ENCODE peak calls at places on chromosomes 16 and 17, in six cellular contexts. One of them, this sample, is unnamed.

GRCh38 chr17:80308672-80309517 is 48.2 kb downstream of the RNF213 start:
- DNase-seq in heart left ventricle: no peak
- DNase-seq in endothelial cell of umbilical vein: no peak
- DNase-seq in Peyer's patch: no peak
- DNase-seq in tibial nerve: no peak
- DNase-seq in IMR-90: no peak
- DNase-seq in this sample: peak

GRCh38 chr17:8896641-8897635 is 29.5 kb upstream of the PIK3R6 start:
- DNase-seq in heart left ventricle: no peak
- DNase-seq in endothelial cell of umbilical vein: no peak
- DNase-seq in Peyer's patch: no peak
- DNase-seq in tibial nerve: no peak
- DNase-seq in IMR-90: no peak
- DNase-seq in this sample: no peak

GRCh38 chr17:13594310-13594709 is 7.4 kb downstream of the HS3ST3A1 start:
- DNase-seq in heart left ventricle: no peak
- DNase-seq in endothelial cell of umbilical vein: no peak
- DNase-seq in Peyer's patch: no peak
- DNase-seq in tibial nerve: no peak
- DNase-seq in IMR-90: no peak
- DNase-seq in this sample: no peak

GRCh38 chr17:4947010-4947410 is 1.3 kb downstream of the PFN1 start:
- DNase-seq in heart left ventricle: peak
- DNase-seq in endothelial cell of umbilical vein: no peak
- DNase-seq in Peyer's patch: peak
- DNase-seq in tibial nerve: no peak
- DNase-seq in IMR-90: no peak
- DNase-seq in this sample: no peak

GRCh38 chr17:27354051-27354490 is 60.2 kb downstream of the WSB1 start:
- DNase-seq in heart left ventricle: no peak
- DNase-seq in endothelial cell of umbilical vein: no peak
- DNase-seq in Peyer's patch: no peak
- DNase-seq in tibial nerve: no peak
- DNase-seq in IMR-90: no peak
- DNase-seq in this sample: no peak

GRCh38 chr16:53775821-53776431 is 72.0 kb downstream of the FTO start:
- DNase-seq in heart left ventricle: no peak
- DNase-seq in endothelial cell of umbilical vein: no peak
- DNase-seq in Peyer's patch: no peak
- DNase-seq in tibial nerve: no peak
- DNase-seq in IMR-90: peak
- DNase-seq in this sample: no peak

GRCh38 chr17:60629120-60629519 is 29.1 kb downstream of the PPM1D start:
- DNase-seq in heart left ventricle: no peak
- DNase-seq in endothelial cell of umbilical vein: no peak
- DNase-seq in Peyer's patch: no peak
- DNase-seq in tibial nerve: no peak
- DNase-seq in IMR-90: no peak
- DNase-seq in this sample: no peak

GRCh38 chr16:1428511-1428910 is 2.4 kb upstream of the PERCC1 start:
- DNase-seq in heart left ventricle: no peak
- DNase-seq in endothelial cell of umbilical vein: peak
- DNase-seq in Peyer's patch: peak
- DNase-seq in tibial nerve: no peak
- DNase-seq in IMR-90: no peak
- DNase-seq in this sample: no peak

GRCh38 chr17:60941028-60941427 is 263.4 kb downstream of the BCAS3 start:
- DNase-seq in heart left ventricle: peak
- DNase-seq in endothelial cell of umbilical vein: peak
- DNase-seq in Peyer's patch: no peak
- DNase-seq in tibial nerve: peak
- DNase-seq in IMR-90: peak
- DNase-seq in this sample: no peak

GRCh38 chr17:29131814-29132682 is 48.1 kb downstream of the MYO18A start:
- DNase-seq in heart left ventricle: no peak
- DNase-seq in endothelial cell of umbilical vein: no peak
- DNase-seq in Peyer's patch: no peak
- DNase-seq in tibial nerve: no peak
- DNase-seq in IMR-90: peak
- DNase-seq in this sample: no peak

GRCh38 chr17:35119370-35120185 is at the start of gene RAD51D:
- DNase-seq in heart left ventricle: peak
- DNase-seq in endothelial cell of umbilical vein: peak
- DNase-seq in Peyer's patch: peak
- DNase-seq in tibial nerve: peak
- DNase-seq in IMR-90: peak
- DNase-seq in this sample: peak

GRCh38 chr17:57419940-57420522 is 163.7 kb downstream of the MSI2 start:
- DNase-seq in heart left ventricle: no peak
- DNase-seq in endothelial cell of umbilical vein: no peak
- DNase-seq in Peyer's patch: no peak
- DNase-seq in tibial nerve: no peak
- DNase-seq in IMR-90: no peak
- DNase-seq in this sample: no peak

GRCh38 chr17:58306131-58306951 is 22.3 kb downstream of the TSPOAP1 start:
- DNase-seq in heart left ventricle: no peak
- DNase-seq in endothelial cell of umbilical vein: no peak
- DNase-seq in Peyer's patch: peak
- DNase-seq in tibial nerve: no peak
- DNase-seq in IMR-90: no peak
- DNase-seq in this sample: no peak

GRCh38 chr16:4330277-4330882 is 14.5 kb downstream of the GLIS2 start:
- DNase-seq in heart left ventricle: peak
- DNase-seq in endothelial cell of umbilical vein: peak
- DNase-seq in Peyer's patch: peak
- DNase-seq in tibial nerve: peak
- DNase-seq in IMR-90: peak
- DNase-seq in this sample: peak

GRCh38 chr16:82701302-82702022 is 74.7 kb downstream of the CDH13 start:
- DNase-seq in heart left ventricle: no peak
- DNase-seq in endothelial cell of umbilical vein: no peak
- DNase-seq in Peyer's patch: no peak
- DNase-seq in tibial nerve: no peak
- DNase-seq in IMR-90: no peak
- DNase-seq in this sample: no peak

GRCh38 chr16:84754353-84754856 is 54.6 kb downstream of the USP10 start:
- DNase-seq in heart left ventricle: no peak
- DNase-seq in endothelial cell of umbilical vein: peak
- DNase-seq in Peyer's patch: peak
- DNase-seq in tibial nerve: peak
- DNase-seq in IMR-90: peak
- DNase-seq in this sample: peak

GRCh38 chr17:42248351-42249179 is 27.6 kb downstream of the STAT5B start:
- DNase-seq in heart left ventricle: peak
- DNase-seq in endothelial cell of umbilical vein: peak
- DNase-seq in Peyer's patch: peak
- DNase-seq in tibial nerve: peak
- DNase-seq in IMR-90: peak
- DNase-seq in this sample: peak

GRCh38 chr17:309361-309888 is 43.2 kb downstream of the RPH3AL start:
- DNase-seq in heart left ventricle: peak
- DNase-seq in endothelial cell of umbilical vein: peak
- DNase-seq in Peyer's patch: no peak
- DNase-seq in tibial nerve: no peak
- DNase-seq in IMR-90: no peak
- DNase-seq in this sample: peak

GRCh38 chr17:306116-306515 is 46.5 kb downstream of the RPH3AL start:
- DNase-seq in heart left ventricle: peak
- DNase-seq in endothelial cell of umbilical vein: no peak
- DNase-seq in Peyer's patch: no peak
- DNase-seq in tibial nerve: no peak
- DNase-seq in IMR-90: no peak
- DNase-seq in this sample: no peak

GRCh38 chr17:307295-307691 is 45.3 kb downstream of the RPH3AL start:
- DNase-seq in heart left ventricle: peak
- DNase-seq in endothelial cell of umbilical vein: no peak
- DNase-seq in Peyer's patch: no peak
- DNase-seq in tibial nerve: no peak
- DNase-seq in IMR-90: no peak
- DNase-seq in this sample: no peak

GRCh38 chr17:306536-307294 is 45.9 kb downstream of the RPH3AL start:
- DNase-seq in heart left ventricle: peak
- DNase-seq in endothelial cell of umbilical vein: no peak
- DNase-seq in Peyer's patch: no peak
- DNase-seq in tibial nerve: no peak
- DNase-seq in IMR-90: no peak
- DNase-seq in this sample: no peak

GRCh38 chr17:307741-308507 is 44.7 kb downstream of the RPH3AL start:
- DNase-seq in heart left ventricle: peak
- DNase-seq in endothelial cell of umbilical vein: no peak
- DNase-seq in Peyer's patch: no peak
- DNase-seq in tibial nerve: no peak
- DNase-seq in IMR-90: no peak
- DNase-seq in this sample: no peak
- H3K4me3 ChIP-seq in heart left ventricle: no peak
- H3K4me3 ChIP-seq in endothelial cell of umbilical vein: no peak
- H3K4me3 ChIP-seq in Peyer's patch: no peak
- H3K4me3 ChIP-seq in tibial nerve: no peak
- H3K4me3 ChIP-seq in IMR-90: no peak
- H3K4me3 ChIP-seq in this sample: no peak

DNA sequence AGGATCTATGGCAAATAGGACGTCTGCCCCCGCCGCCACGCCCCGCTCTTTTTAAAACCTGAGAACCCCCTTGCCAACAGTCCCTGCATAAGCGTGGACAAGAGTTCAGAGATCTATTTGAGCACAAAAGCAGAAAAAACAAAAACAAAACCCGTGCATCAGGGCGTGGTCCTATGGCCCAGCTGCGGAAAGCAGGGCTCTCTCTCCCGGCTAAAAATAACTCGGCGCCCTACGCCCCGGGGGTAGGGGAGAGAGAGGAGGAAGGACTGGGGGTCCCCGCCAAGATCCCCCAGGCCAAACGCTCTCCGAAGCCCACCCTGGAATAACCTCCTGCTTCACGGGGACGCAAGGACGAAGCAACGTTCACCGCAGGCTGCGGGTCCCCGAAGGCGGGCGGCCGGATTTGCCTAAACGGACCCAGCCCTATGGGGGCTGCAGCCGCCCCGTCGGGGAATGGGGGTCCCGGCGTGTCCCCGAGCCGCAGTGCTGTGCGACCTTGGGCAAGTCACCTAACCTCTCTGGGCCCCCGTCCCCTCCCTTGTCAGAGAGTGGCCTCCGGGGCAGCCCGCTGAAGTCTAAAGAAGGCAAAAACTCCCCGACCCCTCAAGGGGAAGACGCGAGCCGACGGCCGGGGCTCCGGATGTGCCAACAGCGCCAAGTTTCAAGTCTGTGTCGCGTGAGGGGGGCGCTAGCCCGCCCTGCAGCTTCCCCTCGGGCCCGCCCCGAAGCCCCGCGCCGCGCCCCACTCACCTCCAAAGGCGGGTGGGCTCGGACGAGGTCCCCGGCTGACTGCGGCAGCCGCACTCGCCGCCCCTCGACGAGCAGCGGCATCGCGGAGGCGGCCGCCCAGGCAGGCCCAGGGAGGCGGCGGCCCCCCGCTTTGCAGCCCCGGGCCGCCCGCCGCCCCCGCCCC is 477 bp downstream of the NTAN1 start:
- DNase-seq in heart left ventricle: peak
- DNase-seq in endothelial cell of umbilical vein: peak
- DNase-seq in Peyer's patch: peak
- DNase-seq in tibial nerve: no peak
- DNase-seq in IMR-90: peak
- DNase-seq in this sample: peak
- TF ChIP-seq CTCF in heart left ventricle: no peak
- TF ChIP-seq CTCF in endothelial cell of umbilical vein: no peak
- TF ChIP-seq CTCF in Peyer's patch: no peak
- TF ChIP-seq CTCF in tibial nerve: peak
- TF ChIP-seq CTCF in IMR-90: peak
- TF ChIP-seq CTCF in this sample: peak

DNA sequence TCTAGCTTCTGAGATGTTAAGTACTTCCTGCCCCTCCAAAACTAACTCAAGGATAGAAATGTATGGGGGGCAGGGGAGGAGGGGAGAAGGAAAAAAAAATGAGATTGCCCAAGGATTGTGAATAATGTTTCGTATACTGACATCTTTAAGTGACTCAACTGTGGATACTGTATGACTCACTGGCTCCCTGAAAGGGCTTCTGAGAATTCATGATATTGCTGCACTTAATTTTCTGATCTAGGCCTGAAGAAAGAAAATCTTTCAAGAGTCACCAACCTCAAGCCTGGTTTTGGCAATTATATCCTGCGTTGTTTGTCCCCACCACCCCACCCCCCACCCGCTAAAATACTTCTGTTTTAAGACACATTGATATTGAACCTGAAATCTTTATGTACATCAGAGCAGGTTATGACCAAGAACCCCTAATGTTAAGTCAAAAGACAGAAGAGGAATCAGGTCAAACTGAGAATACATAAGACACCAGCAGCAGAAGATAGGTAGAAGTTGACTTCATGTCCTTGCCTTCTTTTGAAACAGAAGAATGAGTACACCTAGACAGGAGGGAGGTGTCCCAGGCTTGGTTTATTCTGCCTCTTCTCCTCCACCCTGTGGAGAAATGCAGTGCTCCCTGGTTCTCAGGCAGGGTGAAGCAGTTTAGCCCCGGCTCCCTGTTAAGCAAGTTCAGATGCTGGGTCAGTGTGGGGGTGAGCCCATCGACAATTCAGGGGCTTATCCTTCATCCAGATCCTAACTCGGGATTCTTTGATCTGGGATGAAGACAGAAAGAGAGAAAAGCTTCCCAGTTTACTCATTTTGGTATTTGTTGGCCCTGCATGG is 3.3 kb upstream of the FBXL20 start:
- DNase-seq in heart left ventricle: no peak
- DNase-seq in endothelial cell of umbilical vein: peak
- DNase-seq in Peyer's patch: no peak
- DNase-seq in tibial nerve: no peak
- DNase-seq in IMR-90: peak
- DNase-seq in this sample: no peak
- H3K27ac ChIP-seq in heart left ventricle: no peak
- H3K27ac ChIP-seq in endothelial cell of umbilical vein: no peak
- H3K27ac ChIP-seq in Peyer's patch: no peak
- H3K27ac ChIP-seq in tibial nerve: no peak
- H3K27ac ChIP-seq in IMR-90: peak
- H3K27ac ChIP-seq in this sample: no peak

GRCh38 chr16:75116081-75116910 is at the start of gene LDHD:
- DNase-seq in heart left ventricle: peak
- DNase-seq in endothelial cell of umbilical vein: peak
- DNase-seq in Peyer's patch: no peak
- DNase-seq in tibial nerve: peak
- DNase-seq in IMR-90: no peak
- DNase-seq in this sample: no peak
- H3K4me3 ChIP-seq in heart left ventricle: peak
- H3K4me3 ChIP-seq in endothelial cell of umbilical vein: no peak
- H3K4me3 ChIP-seq in Peyer's patch: peak
- H3K4me3 ChIP-seq in tibial nerve: peak
- H3K4me3 ChIP-seq in IMR-90: peak
- H3K4me3 ChIP-seq in this sample: no peak

DNA sequence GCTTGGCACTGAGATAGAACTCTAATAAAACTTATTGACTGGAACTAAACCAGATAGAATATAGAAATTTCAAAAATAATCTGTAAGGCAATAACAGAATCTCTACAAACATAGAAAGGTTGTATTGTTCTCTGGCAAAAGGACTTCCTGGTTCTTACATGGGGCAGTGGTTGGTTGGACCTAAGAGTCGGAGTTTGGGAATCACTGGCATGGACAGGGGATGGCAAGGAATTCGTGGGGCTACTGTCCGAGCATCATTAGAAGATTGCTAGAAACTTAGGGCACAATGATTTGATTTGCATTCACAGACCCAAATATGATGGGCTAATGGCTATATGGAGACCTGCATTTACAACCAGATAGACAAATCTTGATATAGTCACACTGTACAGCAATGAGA is 103.8 kb upstream of the GOT2 start:
- DNase-seq in heart left ventricle: no peak
- DNase-seq in endothelial cell of umbilical vein: no peak
- DNase-seq in Peyer's patch: no peak
- DNase-seq in tibial nerve: no peak
- DNase-seq in IMR-90: no peak
- DNase-seq in this sample: no peak
- TF ChIP-seq CTCF in heart left ventricle: no peak
- TF ChIP-seq CTCF in endothelial cell of umbilical vein: no peak
- TF ChIP-seq CTCF in Peyer's patch: no peak
- TF ChIP-seq CTCF in tibial nerve: no peak
- TF ChIP-seq CTCF in IMR-90: no peak
- TF ChIP-seq CTCF in this sample: no peak